ENCODE peak calls at places on chromosomes 3 and 15, in five cellular contexts. One of them, this sample, is unnamed.

GRCh38 chr3:194906229-194906629 is 220.5 kb downstream of the FAM43A start:
- DNase-seq in NCI-H345: no peak
- DNase-seq in cardiac muscle cell: no peak
- DNase-seq in T-cell: no peak
- DNase-seq in HEK293T: no peak
- DNase-seq in this sample: no peak

GRCh38 chr15:27235161-27235560 is 264.2 kb downstream of the GABRG3 start:
- DNase-seq in HEK293T: no peak
- DNase-seq in T-cell: no peak
- DNase-seq in cardiac muscle cell: no peak
- DNase-seq in NCI-H345: no peak
- DNase-seq in this sample: no peak

GRCh38 chr3:71444028-71444860 is 139.3 kb downstream of the FOXP1 start:
- DNase-seq in NCI-H345: no peak
- DNase-seq in cardiac muscle cell: no peak
- DNase-seq in T-cell: peak; percentile 87
- DNase-seq in HEK293T: no peak
- DNase-seq in this sample: peak; percentile 61

GRCh38 chr3:39519554-39519953 is 52.1 kb downstream of the MOBP start:
- DNase-seq in T-cell: no peak
- DNase-seq in HEK293T: no peak
- DNase-seq in NCI-H345: no peak
- DNase-seq in cardiac muscle cell: no peak
- DNase-seq in this sample: no peak

GRCh38 chr3:191355406-191355805 is 25.1 kb upstream of the UTS2B start:
- DNase-seq in HEK293T: no peak
- DNase-seq in NCI-H345: no peak
- DNase-seq in cardiac muscle cell: no peak
- DNase-seq in T-cell: no peak
- DNase-seq in this sample: no peak

GRCh38 chr15:94352940-94353820 is 121.8 kb downstream of the MCTP2 start:
- DNase-seq in HEK293T: no peak
- DNase-seq in NCI-H345: no peak
- DNase-seq in cardiac muscle cell: no peak
- DNase-seq in T-cell: no peak
- DNase-seq in this sample: no peak

GRCh38 chr3:13563911-13564310 is 15.0 kb downstream of the FBLN2 start:
- DNase-seq in HEK293T: no peak
- DNase-seq in cardiac muscle cell: no peak
- DNase-seq in T-cell: no peak
- DNase-seq in NCI-H345: no peak
- DNase-seq in this sample: no peak

GRCh38 chr3:165903885-165904284 is 66.7 kb upstream of the BCHE start:
- DNase-seq in NCI-H345: no peak
- DNase-seq in HEK293T: no peak
- DNase-seq in T-cell: no peak
- DNase-seq in cardiac muscle cell: no peak
- DNase-seq in this sample: no peak

GRCh38 chr3:86814918-86815655 is 175.9 kb downstream of the VGLL3 start:
- DNase-seq in NCI-H345: no peak
- DNase-seq in HEK293T: no peak
- DNase-seq in cardiac muscle cell: no peak
- DNase-seq in T-cell: no peak
- DNase-seq in this sample: no peak

GRCh38 chr3:74435631-74436030 is 178.8 kb downstream of the CNTN3 start:
- DNase-seq in cardiac muscle cell: no peak
- DNase-seq in NCI-H345: no peak
- DNase-seq in T-cell: no peak
- DNase-seq in HEK293T: no peak
- DNase-seq in this sample: no peak